ENCODE peak calls at places on chromosomes 3 and 15, in ten cellular contexts. Y, C, I, V, O, G, Z, L, W and T are unnamed samples. For H3K4me1 and H3K36me3, the result is how much of the 10 kb centered on the place peaks cover.

GRCh38 chr3:13159890-13160289 is 86.7 kb upstream of the IQSEC1 start:
- DNase-seq in L (no peak), W (no peak), Y (no peak), Z (no peak), O (no peak), G (no peak), I (no peak), C (no peak), V (peak), T (no peak)

GRCh38 chr15:55916666-55917409 is 76.6 kb downstream of the NEDD4 start:
- DNase-seq in O (no peak), G (no peak), V (peak), L (peak), I (no peak), W (no peak), Z (no peak), C (peak), Y (peak), T (no peak)

GRCh38 chr3:96478496-96478895 is 335.9 kb upstream of the EPHA6 start:
- DNase-seq in V (peak), I (no peak), C (no peak), W (no peak), Z (no peak), L (no peak), Y (no peak), O (no peak), G (no peak), T (no peak)

GRCh38 chr3:19457449-19457848 is 309.1 kb downstream of the KCNH8 start:
- DNase-seq in I (no peak), C (no peak), O (no peak), W (no peak), Z (no peak), G (no peak), Y (no peak), V (no peak), L (no peak), T (no peak)

GRCh38 chr15:31782951-31783350 is 247.4 kb upstream of the CHRNA7 start:
- DNase-seq in L (peak), G (no peak), V (no peak), O (no peak), W (no peak), Z (no peak), C (no peak), I (no peak), Y (no peak), T (no peak)

GRCh38 chr15:32994810-32995424 is 199.6 kb downstream of the FMN1 start:
- DNase-seq in V (peak), Y (peak), G (no peak), C (peak), L (peak), Z (no peak), I (no peak), W (no peak), O (no peak), T (no peak)

GRCh38 chr3:88032245-88032644 is 26.6 kb downstream of the CGGBP1 start:
- DNase-seq in Y (peak), O (no peak), V (peak), I (no peak), W (no peak), G (no peak), Z (no peak), L (no peak), C (no peak), T (no peak)

GRCh38 chr3:126259411-126260391 is 79.3 kb upstream of the ALDH1L1 start:
- DNase-seq in V (peak), C (peak), W (peak), Z (peak), I (peak), G (peak), L (peak), O (no peak), Y (peak), T (no peak)

GRCh38 chr3:8632402-8633237 is 12.0 kb downstream of the SSUH2 start:
- DNase-seq in Y (no peak), Z (no peak), C (no peak), V (peak), L (no peak), O (no peak), W (no peak), I (peak), G (no peak), T (no peak)

GRCh38 chr3:136070334-136070733 is 104.8 kb downstream of the PPP2R3A start:
- DNase-seq in W (no peak), V (peak), I (no peak), O (no peak), G (no peak), L (no peak), Y (peak), Z (no peak), C (peak), T (no peak)

GRCh38 chr3:62186967-62187366 is 186.4 kb downstream of the FEZF2 start:
- DNase-seq in O (no peak), G (no peak), I (no peak), V (peak), C (peak), Y (peak), L (peak), W (no peak), Z (no peak), T (no peak)

GRCh38 chr3:100158877-100159563 is 44.7 kb upstream of the FILIP1L start:
- DNase-seq in O (no peak), C (no peak), L (no peak), G (no peak), Z (no peak), Y (no peak), V (peak), W (peak), I (no peak), T (no peak)

GRCh38 chr3:36837089-36837488 is 72.7 kb upstream of the DCLK3 start:
- DNase-seq in I (no peak), W (no peak), Y (no peak), O (no peak), Z (no peak), L (peak), C (no peak), V (no peak), G (no peak), T (no peak)

GRCh38 chr3:171860830-171861535 is 17.8 kb downstream of the TMEM212 start:
- DNase-seq in V (no peak), L (no peak), C (peak), G (no peak), I (no peak), Z (no peak), W (peak), O (no peak), Y (peak), T (no peak)

GRCh38 chr3:52696830-52697621 is 8.6 kb downstream of the GLT8D1 start:
- DNase-seq in W (no peak), V (no peak), G (no peak), C (no peak), Z (no peak), L (no peak), Y (no peak), I (no peak), O (no peak), T (no peak)

GRCh38 chr15:63291507-63291906 is 14.1 kb downstream of the APH1B start:
- DNase-seq in I (no peak), Z (no peak), G (no peak), L (no peak), Y (peak), C (peak), O (no peak), W (no peak), V (peak), T (no peak)

GRCh38 chr15:69475769-69476358 is 23.2 kb downstream of the RPLP1 start:
- DNase-seq in Z (peak), C (peak), G (peak), O (peak), Y (peak), I (peak), V (peak), W (peak), L (peak), T (peak)

GRCh38 chr15:85689729-85690128 is 105.0 kb downstream of the KLHL25 start:
- DNase-seq in I (no peak), W (peak), Y (peak), Z (peak), G (peak), O (peak), C (peak), V (no peak), L (peak), T (peak)

GRCh38 chr3:3065876-3066275 is 44.3 kb downstream of the IL5RA start:
- DNase-seq in I (no peak), G (no peak), O (no peak), W (no peak), Z (no peak), C (peak), Y (peak), L (no peak), V (peak), T (no peak)

GRCh38 chr3:162892921-162893793 is 1396.5 kb downstream of the OTOL1 start:
- DNase-seq in C (no peak), O (no peak), L (no peak), W (no peak), Y (no peak), G (no peak), Z (no peak), V (no peak), I (no peak), T (no peak)

GRCh38 chr3:49465269-49466034 is 4.6 kb upstream of the DAG1 start:
- DNase-seq in Z (no peak), C (peak), W (peak), V (no peak), Y (no peak), I (no peak), L (peak), O (no peak), G (no peak), T (no peak)

GRCh38 chr3:194485471-194485875 is 1.3 kb downstream of the ATP13A3 start:
- DNase-seq in Y (peak), V (peak), W (no peak), G (no peak), C (peak), I (no peak), O (no peak), L (no peak), Z (no peak), T (no peak)

GRCh38 chr15:40591310-40591845 is 2.7 kb upstream of the KNL1 start:
- DNase-seq in Y (no peak), W (no peak), Z (no peak), O (no peak), G (no peak), C (peak), I (no peak), V (no peak), L (peak), T (no peak)

GRCh38 chr15:56496635-56497034 is 31.7 kb upstream of the MNS1 start:
- DNase-seq in I (no peak), G (no peak), Y (peak), W (peak), Z (peak), L (peak), O (no peak), V (peak), C (peak), T (peak)

GRCh38 chr3:59108091-59108815 is 58.4 kb upstream of the CFAP20DC start:
- DNase-seq in Z (peak), O (no peak), V (peak), C (no peak), W (no peak), L (no peak), Y (peak), G (no peak), I (no peak), T (no peak)

GRCh38 chr15:90774731-90775521 is 57.8 kb downstream of the BLM start:
- DNase-seq in W (no peak), O (no peak), C (peak), I (no peak), Y (peak), V (peak), Z (no peak), L (no peak), G (no peak), T (no peak)

GRCh38 chr15:95261546-95261945 is 1030.2 kb downstream of the MCTP2 start:
- DNase-seq in V (no peak), O (no peak), L (no peak), W (no peak), G (no peak), Z (no peak), I (no peak), C (no peak), Y (no peak), T (no peak)
- H3K4me1 ChIP-seq in V (under half), O (under half), L (under half), W (under half), G (under half), Z (under half), I (under half), C (under half), Y (under half), T (under half)

GRCh38 chr15:58628206-58629057 is 121.1 kb downstream of the ADAM10 start:
- DNase-seq in W (no peak), Y (no peak), C (peak), L (no peak), V (no peak), O (no peak), G (no peak), Z (no peak), I (no peak), T (no peak)

GRCh38 chr15:58631319-58631718 is 118.2 kb downstream of the ADAM10 start:
- DNase-seq in L (no peak), G (no peak), V (no peak), W (no peak), C (no peak), Z (no peak), O (no peak), Y (no peak), I (no peak), T (no peak)

GRCh38 chr15:58627046-58627445 is 122.5 kb downstream of the ADAM10 start:
- DNase-seq in L (no peak), V (no peak), C (no peak), O (no peak), I (no peak), Z (no peak), W (no peak), Y (no peak), G (no peak), T (no peak)

GRCh38 chr15:58627706-58628105 is 121.8 kb downstream of the ADAM10 start:
- DNase-seq in C (peak), Y (no peak), I (no peak), G (no peak), W (no peak), Z (no peak), V (no peak), O (no peak), L (no peak), T (no peak)

DNA sequence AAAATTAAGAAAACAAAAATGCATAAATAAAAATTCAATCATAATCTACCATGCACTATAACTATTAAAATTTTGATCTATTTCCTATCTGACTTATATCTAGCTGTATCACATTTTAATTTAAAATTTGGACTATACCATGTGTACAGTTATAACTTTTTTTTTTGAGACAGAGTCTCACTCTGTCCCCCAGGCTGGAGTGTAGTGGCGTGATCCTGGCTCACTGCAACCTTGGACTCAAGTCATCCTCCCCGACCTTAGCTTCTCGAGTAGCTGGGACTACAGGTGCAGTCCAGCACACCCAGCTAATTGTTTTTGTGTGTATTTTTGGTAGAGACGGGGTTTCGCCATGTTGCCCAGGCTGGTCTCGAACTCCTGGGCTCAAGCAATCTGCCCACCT is 119.9 kb downstream of the ADAM10 start:
- DNase-seq in O (no peak), G (no peak), C (no peak), Z (no peak), Y (no peak), I (no peak), L (no peak), V (no peak), W (no peak), T (no peak)
- H3K36me3 ChIP-seq in O (under half), G (under half), C (under half), Z (under half), Y (under half), I (under half), L (under half), V (under half), W (half or more), T (under half)

GRCh38 chr3:38140326-38141172 is 2.1 kb downstream of the MYD88 start:
- DNase-seq in L (no peak), C (no peak), O (no peak), Z (peak), G (no peak), V (peak), W (no peak), Y (no peak), I (peak), T (no peak)
- H3K4me1 ChIP-seq in L (under half), C (under half), O (under half), Z (under half), G (under half), V (under half), W (under half), Y (under half), I (under half), T (under half)

GRCh38 chr3:46922426-46922825 is 44.9 kb downstream of the PTH1R start:
- DNase-seq in V (no peak), C (no peak), G (peak), I (peak), Y (no peak), O (no peak), L (no peak), W (no peak), Z (no peak), T (no peak)

GRCh38 chr3:46923559-46924350 is 46.2 kb downstream of the PTH1R start:
- DNase-seq in I (peak), W (no peak), C (peak), V (peak), Z (no peak), L (peak), Y (peak), O (no peak), G (peak), T (no peak)

GRCh38 chr3:46922871-46923558 is 45.5 kb downstream of the PTH1R start:
- DNase-seq in G (peak), C (no peak), W (no peak), O (no peak), Y (no peak), I (peak), Z (no peak), L (no peak), V (no peak), T (no peak)

GRCh38 chr3:46921041-46921440 is 43.5 kb downstream of the PTH1R start:
- DNase-seq in C (no peak), O (no peak), L (no peak), G (peak), Y (no peak), I (peak), W (no peak), Z (no peak), V (no peak), T (no peak)

GRCh38 chr3:46921871-46922271 is 44.4 kb downstream of the PTH1R start:
- DNase-seq in Y (no peak), G (peak), Z (no peak), O (no peak), V (no peak), W (no peak), I (peak), C (no peak), L (no peak), T (no peak)
- H3K36me3 ChIP-seq in Y (half or more), G (under half), Z (under half), O (half or more), V (half or more), W (half or more), I (half or more), C (under half), L (under half), T (under half)